ENCODE peak calls at places on chromosomes 4 and X, in four cellular contexts. Q is NCI-H1417 treated with DMSO at 0.1 percent for 48 hours, Y is GM03348, U is thoracic aorta. F is an unnamed sample.

GRCh38 chrX:73851014-73852009 is 288.3 kb downstream of the CHIC1 start:
- DNase-seq in Q (peak), Y (no peak), U (no peak), F (no peak)

GRCh38 chr4:180827193-180827592 is 1416.0 kb upstream of the TENM3 start:
- DNase-seq in Q (no peak), Y (peak), U (no peak), F (peak)

GRCh38 chrX:11970935-11971334 is 167.3 kb upstream of the FRMPD4 start:
- DNase-seq in Q (no peak), Y (peak), U (no peak), F (no peak)

GRCh38 chr4:143207555-143207954 is 22.8 kb downstream of the USP38 start:
- DNase-seq in Q (no peak), Y (peak), U (no peak), F (no peak)

GRCh38 chr4:17232575-17233253 is 279.2 kb downstream of the QDPR start:
- DNase-seq in Q (no peak), Y (peak), U (peak), F (no peak)

GRCh38 chr4:74370912-74371311 is 6.0 kb downstream of the EREG start:
- DNase-seq in Q (no peak), Y (peak), U (no peak), F (peak)

GRCh38 chr4:138410266-138410665 is 168.1 kb upstream of the SLC7A11 start:
- DNase-seq in Q (no peak), Y (no peak), U (no peak), F (no peak)

GRCh38 chrX:130523460-130524394 is 121.9 kb downstream of the RBMX2 start:
- DNase-seq in Q (no peak), Y (peak), U (peak), F (no peak)

GRCh38 chrX:72466493-72466892 is 106.2 kb downstream of the HDAC8 start:
- DNase-seq in Q (no peak), Y (no peak), U (no peak), F (no peak)

F was measured in HTR-8/SVneo.